ENCODE peak calls at places on chromosomes 2 and 18, in eight cellular contexts. N, M, P, U, Z, J, I and K are unnamed samples.

GRCh38 chr2:17643031-17643615 is 102.6 kb downstream of the VSNL1 start:
- DNase-seq in N (no peak), M (no peak), P (peak), U (no peak), Z (peak), J (peak), I (no peak), K (peak)

GRCh38 chr2:176134045-176134444 is 4.5 kb downstream of the HOXD8 start:
- DNase-seq in N (no peak), M (no peak), P (no peak), U (no peak), Z (no peak), J (no peak), I (no peak), K (no peak)

GRCh38 chr2:190634381-190634780 is 14.5 kb upstream of the NAB1 start:
- DNase-seq in N (no peak), M (no peak), P (no peak), U (no peak), Z (no peak), J (no peak), I (no peak), K (no peak)

GRCh38 chr2:120236791-120237190 is 13.6 kb upstream of the TMEM185B start:
- DNase-seq in N (no peak), M (no peak), P (no peak), U (no peak), Z (no peak), J (no peak), I (no peak), K (no peak)

GRCh38 chr2:86323273-86323672 is 14.2 kb downstream of the REEP1 start:
- DNase-seq in N (no peak), M (no peak), P (no peak), U (no peak), Z (peak), J (no peak), I (no peak), K (no peak)

GRCh38 chr18:35889677-35890076 is 82.8 kb upstream of the RMP24 start:
- DNase-seq in N (no peak), M (no peak), P (no peak), U (no peak), Z (no peak), J (no peak), I (no peak), K (no peak)

GRCh38 chr2:123500346-123500745 is 524.7 kb upstream of the CNTNAP5 start:
- DNase-seq in N (no peak), M (no peak), P (no peak), U (no peak), Z (no peak), J (no peak), I (no peak), K (no peak)

GRCh38 chr2:108594132-108594981 is 60.1 kb downstream of the LIMS1 start:
- DNase-seq in N (no peak), M (no peak), P (peak), U (no peak), Z (no peak), J (peak), I (no peak), K (no peak)

GRCh38 chr2:9652267-9652666 is 21.5 kb upstream of the YWHAQ start:
- DNase-seq in N (no peak), M (no peak), P (no peak), U (no peak), Z (no peak), J (no peak), I (no peak), K (no peak)

GRCh38 chr2:199136681-199137080 is 321.1 kb downstream of the SATB2 start:
- DNase-seq in N (no peak), M (no peak), P (peak), U (no peak), Z (no peak), J (peak), I (no peak), K (no peak)

GRCh38 chr18:40235881-40236280 is 1719.2 kb upstream of the PIK3C3 start:
- DNase-seq in N (no peak), M (no peak), P (no peak), U (no peak), Z (no peak), J (no peak), I (no peak), K (no peak)

GRCh38 chr18:40094441-40094840 is 1860.6 kb upstream of the PIK3C3 start:
- DNase-seq in N (no peak), M (no peak), P (peak), U (no peak), Z (no peak), J (peak), I (no peak), K (no peak)

GRCh38 chr18:10490401-10491289 is 35.2 kb upstream of the NAPG start:
- DNase-seq in N (no peak), M (peak), P (no peak), U (no peak), Z (peak), J (no peak), I (no peak), K (peak)

GRCh38 chr2:24824966-24825882 is 32.0 kb downstream of the CENPO start:
- DNase-seq in N (no peak), M (no peak), P (no peak), U (no peak), Z (no peak), J (no peak), I (no peak), K (peak)